ENCODE peak calls at places on chromosomes 4 and X, in nine cellular contexts. One of them, this sample, is unnamed.

GRCh38 chrX:11724122-11725017 is 33.7 kb upstream of the MSL3 start:
- DNase-seq in fibroblast of lung: peak; percentile 19
- DNase-seq in IMR-90: peak; percentile 41
- DNase-seq in Peyer's patch: no peak
- DNase-seq in OCI-LY7: peak; percentile 29
- DNase-seq in BE2C: no peak
- DNase-seq in mammary epithelial cell: peak; percentile 14
- DNase-seq in tibial artery: no peak
- DNase-seq in DND-41: peak; percentile 4
- DNase-seq in this sample: no peak

GRCh38 chrX:15530318-15530717 is 29.7 kb downstream of the BMX start:
- DNase-seq in BE2C: no peak
- DNase-seq in OCI-LY7: no peak
- DNase-seq in DND-41: no peak
- DNase-seq in mammary epithelial cell: no peak
- DNase-seq in Peyer's patch: no peak
- DNase-seq in tibial artery: no peak
- DNase-seq in fibroblast of lung: no peak
- DNase-seq in IMR-90: no peak
- DNase-seq in this sample: no peak

GRCh38 chr4:154985673-154986072 is 204.6 kb downstream of the RBM46 start:
- DNase-seq in IMR-90: no peak
- DNase-seq in BE2C: no peak
- DNase-seq in tibial artery: no peak
- DNase-seq in fibroblast of lung: no peak
- DNase-seq in mammary epithelial cell: no peak
- DNase-seq in OCI-LY7: no peak
- DNase-seq in Peyer's patch: no peak
- DNase-seq in DND-41: no peak
- DNase-seq in this sample: no peak

GRCh38 chr4:20219526-20219925 is 32.2 kb upstream of the SLIT2 start:
- DNase-seq in BE2C: no peak
- DNase-seq in OCI-LY7: no peak
- DNase-seq in fibroblast of lung: no peak
- DNase-seq in DND-41: no peak
- DNase-seq in Peyer's patch: no peak
- DNase-seq in IMR-90: no peak
- DNase-seq in tibial artery: no peak
- DNase-seq in mammary epithelial cell: no peak
- DNase-seq in this sample: no peak

GRCh38 chr4:173529505-173530325 is at the start of gene HAND2:
- DNase-seq in fibroblast of lung: peak; percentile 25
- DNase-seq in IMR-90: peak; percentile 59
- DNase-seq in OCI-LY7: no peak
- DNase-seq in mammary epithelial cell: no peak
- DNase-seq in DND-41: no peak
- DNase-seq in BE2C: peak; percentile 96
- DNase-seq in Peyer's patch: no peak
- DNase-seq in tibial artery: peak; percentile 92
- DNase-seq in this sample: peak; percentile 93

GRCh38 chrX:14398725-14399124 is 130.6 kb upstream of the GLRA2 start:
- DNase-seq in fibroblast of lung: no peak
- DNase-seq in IMR-90: no peak
- DNase-seq in DND-41: no peak
- DNase-seq in BE2C: no peak
- DNase-seq in Peyer's patch: peak; percentile 57
- DNase-seq in OCI-LY7: no peak
- DNase-seq in tibial artery: no peak
- DNase-seq in mammary epithelial cell: peak; percentile 93
- DNase-seq in this sample: no peak

GRCh38 chrX:151391722-151392121 is 5.3 kb upstream of the VMA21 start:
- DNase-seq in fibroblast of lung: no peak
- DNase-seq in mammary epithelial cell: no peak
- DNase-seq in OCI-LY7: no peak
- DNase-seq in BE2C: no peak
- DNase-seq in Peyer's patch: no peak
- DNase-seq in tibial artery: no peak
- DNase-seq in DND-41: no peak
- DNase-seq in IMR-90: no peak
- DNase-seq in this sample: no peak

GRCh38 chr4:142095886-142096605 is 459.7 kb downstream of the IL15 start:
- DNase-seq in tibial artery: peak; percentile 60
- DNase-seq in IMR-90: peak; percentile 96
- DNase-seq in fibroblast of lung: peak; percentile 98
- DNase-seq in OCI-LY7: no peak
- DNase-seq in Peyer's patch: no peak
- DNase-seq in DND-41: no peak
- DNase-seq in BE2C: peak; percentile 56
- DNase-seq in mammary epithelial cell: peak; percentile 89
- DNase-seq in this sample: no peak

GRCh38 chr4:76947369-76947768 is 2.2 kb upstream of the SEPTIN11 start:
- DNase-seq in mammary epithelial cell: no peak
- DNase-seq in BE2C: no peak
- DNase-seq in tibial artery: no peak
- DNase-seq in OCI-LY7: no peak
- DNase-seq in DND-41: no peak
- DNase-seq in Peyer's patch: no peak
- DNase-seq in IMR-90: no peak
- DNase-seq in fibroblast of lung: no peak
- DNase-seq in this sample: no peak

GRCh38 chr4:112099701-112100289 is 45.5 kb upstream of the FAM241A start:
- DNase-seq in mammary epithelial cell: peak; percentile 37
- DNase-seq in Peyer's patch: no peak
- DNase-seq in IMR-90: peak; percentile 73
- DNase-seq in OCI-LY7: peak; percentile 63
- DNase-seq in tibial artery: no peak
- DNase-seq in DND-41: no peak
- DNase-seq in BE2C: no peak
- DNase-seq in fibroblast of lung: peak; percentile 50
- DNase-seq in this sample: no peak

GRCh38 chrX:122188751-122189150 is 995.3 kb upstream of the GRIA3 start:
- DNase-seq in BE2C: no peak
- DNase-seq in mammary epithelial cell: peak; percentile 39
- DNase-seq in tibial artery: no peak
- DNase-seq in IMR-90: no peak
- DNase-seq in fibroblast of lung: peak; percentile 55
- DNase-seq in DND-41: no peak
- DNase-seq in Peyer's patch: no peak
- DNase-seq in OCI-LY7: no peak
- DNase-seq in this sample: no peak

GRCh38 chr4:56288663-56289062 is 98.6 kb downstream of the AASDH start:
- DNase-seq in Peyer's patch: no peak
- DNase-seq in DND-41: no peak
- DNase-seq in IMR-90: no peak
- DNase-seq in tibial artery: no peak
- DNase-seq in mammary epithelial cell: no peak
- DNase-seq in BE2C: no peak
- DNase-seq in OCI-LY7: no peak
- DNase-seq in fibroblast of lung: no peak
- DNase-seq in this sample: no peak

GRCh38 chr4:155392486-155393184 is 15.9 kb upstream of the MAP9 start:
- DNase-seq in mammary epithelial cell: peak; percentile 41
- DNase-seq in tibial artery: no peak
- DNase-seq in IMR-90: peak; percentile 84
- DNase-seq in OCI-LY7: no peak
- DNase-seq in Peyer's patch: no peak
- DNase-seq in DND-41: no peak
- DNase-seq in BE2C: no peak
- DNase-seq in fibroblast of lung: peak; percentile 67
- DNase-seq in this sample: no peak

GRCh38 chr4:11623726-11624037 is 195.0 kb upstream of the HS3ST1 start:
- DNase-seq in BE2C: no peak
- DNase-seq in mammary epithelial cell: peak; percentile 57
- DNase-seq in fibroblast of lung: no peak
- DNase-seq in tibial artery: no peak
- DNase-seq in OCI-LY7: no peak
- DNase-seq in IMR-90: peak; percentile 27
- DNase-seq in DND-41: no peak
- DNase-seq in Peyer's patch: peak; percentile 80
- DNase-seq in this sample: no peak
- TF ChIP-seq CTCF in BE2C: no peak
- TF ChIP-seq CTCF in mammary epithelial cell: peak; percentile 72
- TF ChIP-seq CTCF in fibroblast of lung: no peak
- TF ChIP-seq CTCF in tibial artery: no peak
- TF ChIP-seq CTCF in OCI-LY7: peak; percentile 32
- TF ChIP-seq CTCF in IMR-90: peak; percentile 28
- TF ChIP-seq CTCF in DND-41: peak; percentile 5
- TF ChIP-seq CTCF in Peyer's patch: peak; percentile 26
- TF ChIP-seq CTCF in this sample: peak; percentile 67

GRCh38 chr4:87045659-87046058 is 110.8 kb downstream of the AFF1 start:
- DNase-seq in fibroblast of lung: no peak
- DNase-seq in IMR-90: no peak
- DNase-seq in Peyer's patch: no peak
- DNase-seq in BE2C: no peak
- DNase-seq in DND-41: no peak
- DNase-seq in OCI-LY7: no peak
- DNase-seq in tibial artery: no peak
- DNase-seq in mammary epithelial cell: no peak
- DNase-seq in this sample: no peak
- H3K4me1 ChIP-seq in fibroblast of lung: peaks cover 13% of the 10 kb centered on the region
- H3K4me1 ChIP-seq in IMR-90: peaks cover 3% of the 10 kb centered on the region
- H3K4me1 ChIP-seq in Peyer's patch: peaks cover 11% of the 10 kb centered on the region
- H3K4me1 ChIP-seq in BE2C: peaks cover 31% of the 10 kb centered on the region
- H3K4me1 ChIP-seq in DND-41: no peaks in the 10 kb centered on the region
- H3K4me1 ChIP-seq in OCI-LY7: peaks cover 24% of the 10 kb centered on the region
- H3K4me1 ChIP-seq in tibial artery: peaks cover 86% of the 10 kb centered on the region
- H3K4me1 ChIP-seq in mammary epithelial cell: peaks cover 23% of the 10 kb centered on the region
- H3K4me1 ChIP-seq in this sample: no peaks in the 10 kb centered on the region

GRCh38 chr4:12852338-12853307 is 631.5 kb downstream of the RAB28 start:
- DNase-seq in mammary epithelial cell: peak; percentile 59
- DNase-seq in Peyer's patch: no peak
- DNase-seq in tibial artery: no peak
- DNase-seq in OCI-LY7: peak; percentile 44
- DNase-seq in BE2C: no peak
- DNase-seq in IMR-90: peak; percentile 52
- DNase-seq in fibroblast of lung: peak; percentile 55
- DNase-seq in DND-41: no peak
- DNase-seq in this sample: no peak
- TF ChIP-seq CTCF in mammary epithelial cell: peak; percentile 60
- TF ChIP-seq CTCF in Peyer's patch: peak; percentile 40
- TF ChIP-seq CTCF in tibial artery: peak; percentile 55
- TF ChIP-seq CTCF in OCI-LY7: peak; percentile 77
- TF ChIP-seq CTCF in BE2C: peak; percentile 59
- TF ChIP-seq CTCF in IMR-90: peak; percentile 49
- TF ChIP-seq CTCF in fibroblast of lung: peak; percentile 60
- TF ChIP-seq CTCF in DND-41: peak; percentile 58
- TF ChIP-seq CTCF in this sample: peak; percentile 11

DNA sequence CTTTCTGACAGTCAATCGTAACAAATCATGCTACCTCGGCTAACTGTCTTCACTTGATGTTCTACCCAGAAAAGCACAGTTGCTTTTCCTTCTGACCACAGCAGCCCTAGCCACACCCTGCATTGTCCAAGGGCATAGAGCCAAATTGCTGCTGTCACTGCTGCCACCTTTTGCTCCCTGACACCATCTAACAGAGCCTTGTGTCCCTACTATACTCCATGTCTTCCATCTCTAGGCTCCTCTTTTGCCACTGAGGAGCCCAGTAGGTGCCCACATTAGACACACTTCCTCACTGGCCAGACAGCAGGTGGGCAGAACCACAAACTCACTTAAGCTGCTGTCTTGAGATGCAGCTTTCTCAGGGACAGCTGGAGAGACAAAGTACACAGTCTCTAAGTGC is 91.4 kb downstream of the ANXA3 start:
- DNase-seq in tibial artery: no peak
- DNase-seq in Peyer's patch: peak; percentile 66
- DNase-seq in OCI-LY7: no peak
- DNase-seq in IMR-90: no peak
- DNase-seq in mammary epithelial cell: no peak
- DNase-seq in DND-41: no peak
- DNase-seq in fibroblast of lung: no peak
- DNase-seq in BE2C: no peak
- DNase-seq in this sample: no peak
- H3K4me1 ChIP-seq in tibial artery: peaks cover 24% of the 10 kb centered on the region
- H3K4me1 ChIP-seq in Peyer's patch: peaks cover 33% of the 10 kb centered on the region
- H3K4me1 ChIP-seq in OCI-LY7: peaks cover 12% of the 10 kb centered on the region
- H3K4me1 ChIP-seq in IMR-90: peaks cover 4% of the 10 kb centered on the region
- H3K4me1 ChIP-seq in mammary epithelial cell: peaks cover 28% of the 10 kb centered on the region
- H3K4me1 ChIP-seq in DND-41: peaks cover 11% of the 10 kb centered on the region
- H3K4me1 ChIP-seq in fibroblast of lung: peaks cover 7% of the 10 kb centered on the region
- H3K4me1 ChIP-seq in BE2C: peaks cover 8% of the 10 kb centered on the region
- H3K4me1 ChIP-seq in this sample: no peaks in the 10 kb centered on the region

GRCh38 chr4:44760142-44760898 is 34.0 kb upstream of the GNPDA2 start:
- DNase-seq in fibroblast of lung: peak; percentile 22
- DNase-seq in DND-41: no peak
- DNase-seq in BE2C: no peak
- DNase-seq in Peyer's patch: no peak
- DNase-seq in tibial artery: no peak
- DNase-seq in OCI-LY7: peak; percentile 56
- DNase-seq in mammary epithelial cell: peak; percentile 12
- DNase-seq in IMR-90: peak; percentile 20
- DNase-seq in this sample: no peak
- TF ChIP-seq CTCF in fibroblast of lung: peak; percentile 18
- TF ChIP-seq CTCF in DND-41: peak; percentile 71
- TF ChIP-seq CTCF in BE2C: peak; percentile 44
- TF ChIP-seq CTCF in Peyer's patch: peak; percentile 39
- TF ChIP-seq CTCF in tibial artery: peak; percentile 41
- TF ChIP-seq CTCF in OCI-LY7: peak; percentile 89
- TF ChIP-seq CTCF in mammary epithelial cell: peak; percentile 47
- TF ChIP-seq CTCF in IMR-90: peak; percentile 54
- TF ChIP-seq CTCF in this sample: peak; percentile 61

DNA sequence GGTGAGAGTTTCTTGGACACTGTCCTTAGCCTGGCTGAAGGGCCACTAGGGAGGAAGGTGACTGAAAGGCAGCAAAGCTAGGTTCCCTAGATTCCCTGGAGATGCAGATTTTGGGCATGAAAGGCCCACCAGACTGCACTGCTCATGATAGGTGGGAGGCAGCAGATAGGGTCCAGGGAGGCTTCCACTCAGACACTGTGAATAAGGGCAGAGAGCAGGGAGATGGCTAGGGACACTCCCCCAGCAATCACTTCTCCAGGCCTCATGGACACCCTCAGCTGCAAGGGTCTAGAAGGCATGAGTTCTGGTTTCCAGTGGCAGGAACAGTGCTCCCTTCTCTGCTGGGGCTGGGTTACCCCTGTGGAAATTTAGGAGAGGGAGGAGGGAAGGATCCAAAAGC is 20.1 kb downstream of the ARMCX2 start:
- DNase-seq in BE2C: no peak
- DNase-seq in Peyer's patch: no peak
- DNase-seq in OCI-LY7: no peak
- DNase-seq in IMR-90: no peak
- DNase-seq in tibial artery: no peak
- DNase-seq in fibroblast of lung: no peak
- DNase-seq in DND-41: no peak
- DNase-seq in mammary epithelial cell: no peak
- DNase-seq in this sample: no peak
- H3K4me1 ChIP-seq in BE2C: no peaks in the 10 kb centered on the region
- H3K4me1 ChIP-seq in Peyer's patch: no peaks in the 10 kb centered on the region
- H3K4me1 ChIP-seq in OCI-LY7: no peaks in the 10 kb centered on the region
- H3K4me1 ChIP-seq in IMR-90: no peaks in the 10 kb centered on the region
- H3K4me1 ChIP-seq in tibial artery: no peaks in the 10 kb centered on the region
- H3K4me1 ChIP-seq in fibroblast of lung: no peaks in the 10 kb centered on the region
- H3K4me1 ChIP-seq in DND-41: no peaks in the 10 kb centered on the region
- H3K4me1 ChIP-seq in mammary epithelial cell: no peaks in the 10 kb centered on the region
- H3K4me1 ChIP-seq in this sample: no peaks in the 10 kb centered on the region

DNA sequence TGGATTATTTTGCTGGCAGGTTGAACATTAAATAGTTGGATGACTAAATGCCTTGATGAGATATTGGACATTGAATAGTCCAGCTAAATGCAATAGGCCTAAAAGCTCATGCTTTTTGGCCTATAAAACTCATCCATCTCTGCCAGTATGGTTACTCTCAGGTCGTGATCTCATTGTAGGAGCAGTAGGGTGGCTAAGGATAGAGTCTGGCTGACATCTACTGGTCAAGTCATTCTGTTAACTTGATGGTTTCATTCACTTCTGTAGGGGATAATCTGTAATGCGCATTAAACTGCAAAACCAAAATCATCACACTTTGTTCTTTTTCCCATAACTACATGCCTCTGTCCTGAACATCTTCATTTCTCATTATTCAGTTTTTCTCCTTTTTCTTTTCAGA is 227.0 kb downstream of the DKK2 start:
- DNase-seq in tibial artery: no peak
- DNase-seq in fibroblast of lung: peak; percentile 54
- DNase-seq in BE2C: no peak
- DNase-seq in OCI-LY7: no peak
- DNase-seq in IMR-90: peak; percentile 25
- DNase-seq in DND-41: peak; percentile 10
- DNase-seq in mammary epithelial cell: peak; percentile 48
- DNase-seq in Peyer's patch: no peak
- DNase-seq in this sample: no peak
- TF ChIP-seq CTCF in tibial artery: peak; percentile 33
- TF ChIP-seq CTCF in fibroblast of lung: peak; percentile 42
- TF ChIP-seq CTCF in BE2C: peak; percentile 22
- TF ChIP-seq CTCF in OCI-LY7: peak; percentile 36
- TF ChIP-seq CTCF in IMR-90: peak; percentile 30
- TF ChIP-seq CTCF in DND-41: peak; percentile 57
- TF ChIP-seq CTCF in mammary epithelial cell: peak; percentile 71
- TF ChIP-seq CTCF in Peyer's patch: no peak
- TF ChIP-seq CTCF in this sample: no peak

This sample was measured in right atrium auricular region.